ENCODE peak calls at places on chromosomes 4 and X, in five cellular contexts. B is frontal cortex; J is NCI-H345; R is CD8-positive, alpha-beta memory T cell; H is A172. Q is an unnamed sample.

GRCh38 chrX:143115466-143115865 is 89.7 kb downstream of the SPANXN4 start:
- DNase-seq in B (no peak), J (no peak), R (no peak), H (no peak), Q (peak; percentile 63)

GRCh38 chrX:41447897-41448296 is 754 bp downstream of the NYX start:
- DNase-seq in B (no peak), J (no peak), R (no peak), H (no peak), Q (no peak)

GRCh38 chrX:136909119-136909705 is 28.7 kb upstream of the RBMX start:
- DNase-seq in B (peak; percentile 66), J (peak; percentile 80), R (peak; percentile 74), H (peak; percentile 53), Q (peak; percentile 78)

GRCh38 chr4:25235401-25235800 is 1.6 kb downstream of the PI4K2B start:
- DNase-seq in B (no peak), J (peak; percentile 8), R (peak; percentile 15), H (no peak), Q (no peak)

GRCh38 chr4:186266699-186267467 is 894 bp downstream of the F11 start:
- DNase-seq in B (no peak), J (no peak), R (no peak), H (no peak), Q (no peak)

GRCh38 chr4:188778880-188779279 is 639.6 kb downstream of the TRIML1 start:
- DNase-seq in B (no peak), J (no peak), R (no peak), H (peak; percentile 16), Q (no peak)

GRCh38 chr4:8705161-8706145 is 112.9 kb downstream of the CPZ start:
- DNase-seq in B (no peak), J (no peak), R (no peak), H (no peak), Q (no peak)

GRCh38 chr4:20839957-20840356 is 139.7 kb downstream of the PACRGL start:
- DNase-seq in B (no peak), J (no peak), R (no peak), H (peak; percentile 55), Q (no peak)

GRCh38 chr4:7367361-7367760 is 67.4 kb downstream of the PSAPL1 start:
- DNase-seq in B (no peak), J (no peak), R (no peak), H (no peak), Q (no peak)

GRCh38 chr4:14289708-14290107 is 662.2 kb upstream of the BOD1L1 start:
- DNase-seq in B (no peak), J (no peak), R (no peak), H (peak; percentile 24), Q (no peak)

GRCh38 chr4:92339671-92340070 is 35.9 kb downstream of the GRID2 start:
- DNase-seq in B (no peak), J (no peak), R (no peak), H (no peak), Q (no peak)

GRCh38 chrX:155048997-155049619 is 21.8 kb downstream of the CMC4 start:
- DNase-seq in B (no peak), J (peak; percentile 21), R (peak; percentile 54), H (peak; percentile 46), Q (peak; percentile 48)

GRCh38 chr4:73053974-73054480 is 15.5 kb downstream of the COX18 start:
- DNase-seq in B (no peak), J (no peak), R (no peak), H (no peak), Q (no peak)

GRCh38 chrX:148601034-148601433 is 100.6 kb downstream of the AFF2 start:
- DNase-seq in B (no peak), J (no peak), R (no peak), H (peak; percentile 32), Q (no peak)

GRCh38 chr4:7198440-7199128 is 6.2 kb downstream of the SORCS2 start:
- DNase-seq in B (no peak), J (no peak), R (no peak), H (no peak), Q (no peak)

GRCh38 chrX:150240643-150240970 is 122.5 kb upstream of the MAMLD1 start:
- DNase-seq in B (no peak), J (no peak), R (no peak), H (no peak), Q (no peak)

GRCh38 chr4:69377562-69377961 is 97.3 kb downstream of the UGT2B28 start:
- DNase-seq in B (no peak), J (no peak), R (no peak), H (no peak), Q (peak; percentile 41)

GRCh38 chr4:86218721-86219481 is 141.0 kb downstream of the MAPK10 start:
- DNase-seq in B (no peak), J (peak; percentile 21), R (no peak), H (no peak), Q (peak; percentile 75)

GRCh38 chrX:79413009-79413408 is 45.9 kb upstream of the ITM2A start:
- DNase-seq in B (no peak), J (no peak), R (peak; percentile 27), H (no peak), Q (no peak)

GRCh38 chrX:136447968-136448367 is 39.8 kb upstream of the BRS3 start:
- DNase-seq in B (no peak), J (no peak), R (no peak), H (no peak), Q (no peak)

GRCh38 chr4:123651127-123651526 is 254.5 kb downstream of the SPRY1 start:
- DNase-seq in B (no peak), J (no peak), R (no peak), H (no peak), Q (no peak)

GRCh38 chr4:177251237-177251636 is 58.4 kb upstream of the NEIL3 start:
- DNase-seq in B (no peak), J (no peak), R (no peak), H (no peak), Q (no peak)